ENCODE peak calls at places on chromosomes 3 and 15, in nine cellular contexts. Q, N, I, M, G, Y, P, V and X are unnamed samples.
A peak's percentile ranks its signal among the peaks of the same experiment; 100 is the strongest.

GRCh38 chr3:81218023-81218422 is 543.4 kb downstream of the GBE1 start:
- DNase-seq in N (peak; percentile 38), M (no peak), I (no peak), P (peak; percentile 11), Q (no peak), Y (no peak), V (no peak), G (no peak), X (no peak)

GRCh38 chr15:41286665-41287333 is 45.6 kb downstream of the OIP5 start:
- DNase-seq in V (no peak), P (no peak), G (no peak), N (peak; percentile 67), Q (no peak), I (no peak), Y (no peak), M (no peak), X (no peak)

GRCh38 chr3:132404276-132404675 is 13.0 kb upstream of the DNAJC13 start:
- DNase-seq in M (no peak), Y (no peak), G (no peak), P (no peak), I (no peak), V (no peak), Q (no peak), N (no peak), X (no peak)

GRCh38 chr3:69115731-69116130 is 6.7 kb downstream of the LMOD3 start:
- DNase-seq in V (no peak), Q (no peak), I (no peak), P (no peak), Y (no peak), M (no peak), N (peak; percentile 55), G (no peak), X (no peak)

GRCh38 chr3:81684739-81685395 is 76.6 kb downstream of the GBE1 start:
- DNase-seq in M (no peak), Y (no peak), Q (no peak), N (peak; percentile 32), I (no peak), G (no peak), V (no peak), P (no peak), X (no peak)

GRCh38 chr15:53256457-53256856 is 466.3 kb upstream of the ONECUT1 start:
- DNase-seq in Y (no peak), M (no peak), V (no peak), P (no peak), N (no peak), G (no peak), Q (no peak), I (no peak), X (no peak)

GRCh38 chr3:51198476-51198875 is 186.6 kb upstream of the MANF start:
- DNase-seq in I (no peak), G (no peak), P (no peak), N (no peak), V (no peak), M (no peak), Y (no peak), Q (no peak), X (no peak)

GRCh38 chr3:13676618-13677017 is 127.7 kb downstream of the FBLN2 start:
- DNase-seq in Q (no peak), I (no peak), G (no peak), Y (no peak), P (no peak), M (no peak), V (no peak), N (no peak), X (no peak)

GRCh38 chr15:31228980-31229826 is 97.4 kb upstream of the KLF13 start:
- DNase-seq in Q (no peak), I (peak; percentile 79), N (no peak), M (no peak), P (no peak), G (no peak), Y (no peak), V (no peak), X (no peak)

GRCh38 chr3:112967828-112968227 is 7.1 kb downstream of the CD200R1 start:
- DNase-seq in I (no peak), V (no peak), P (no peak), N (no peak), Y (no peak), M (no peak), Q (no peak), G (no peak), X (no peak)

GRCh38 chr15:66253643-66254363 is at the start of gene MEGF11:
- DNase-seq in G (peak; percentile 61), Q (no peak), Y (no peak), V (peak; percentile 10), N (no peak), M (no peak), I (peak; percentile 58), P (peak; percentile 38), X (peak; percentile 49)

GRCh38 chr3:123458255-123458654 is 9.4 kb upstream of the ADCY5 start:
- DNase-seq in V (no peak), P (no peak), M (no peak), Y (no peak), N (no peak), G (no peak), I (no peak), Q (no peak), X (no peak)

GRCh38 chr3:45760878-45761711 is 35.2 kb downstream of the SLC6A20 start:
- DNase-seq in P (peak; percentile 68), Q (peak; percentile 10), N (peak; percentile 79), Y (peak; percentile 17), G (peak; percentile 18), M (peak; percentile 13), V (peak; percentile 30), I (peak; percentile 87), X (no peak)

GRCh38 chr3:10550705-10551104 is 45.3 kb upstream of the ATP2B2 start:
- DNase-seq in G (no peak), Q (no peak), I (no peak), V (no peak), N (no peak), M (no peak), P (no peak), Y (no peak), X (no peak)